ENCODE peak calls at places on chromosomes 1 and 21, in nine cellular contexts. D is NCI-H1092; N is nephron progenitor cell; P is natural killer cell; J is fibroblast of the aortic adventitia; I is HL-60; C is activated naive CD8-positive, alpha-beta T cell treated with anti-CD3 and anti-CD28 coated beads, Interleukin-2, amount 50 U/mL, for 24 hours; Y is Right ventricle myocardium superior; T is psoas muscle. W is an unnamed sample.
A peak's percentile ranks its signal among the peaks of the same experiment; 100 is the strongest.

GRCh38 chr21:44704636-44705001 is 6.8 kb downstream of the TSPEAR start:
- DNase-seq in C (no peak), T (no peak), Y (no peak), N (no peak), P (no peak), J (no peak), D (no peak), I (no peak), W (no peak)

GRCh38 chr1:66712819-66713218 is 39.4 kb upstream of the DYNLT5 start:
- DNase-seq in Y (no peak), N (no peak), I (no peak), T (no peak), D (no peak), C (no peak), P (no peak), J (no peak), W (no peak)

GRCh38 chr1:48223372-48224081 is 1.0 kb downstream of the SLC5A9 start:
- DNase-seq in C (no peak), D (no peak), I (no peak), N (no peak), J (no peak), Y (no peak), T (no peak), P (no peak), W (no peak)

GRCh38 chr1:54984126-54984842 is 3.9 kb downstream of the TMEM61 start:
- DNase-seq in T (no peak), P (no peak), N (peak; percentile 53), J (no peak), Y (no peak), D (peak; percentile 42), C (no peak), I (no peak), W (no peak)

GRCh38 chr1:87888456-87888855 is 559.8 kb downstream of the LMO4 start:
- DNase-seq in I (no peak), C (no peak), P (no peak), D (no peak), J (no peak), N (no peak), Y (no peak), T (no peak), W (no peak)

GRCh38 chr1:107220036-107220435 is 79.2 kb downstream of the NTNG1 start:
- DNase-seq in P (no peak), C (no peak), Y (no peak), J (no peak), D (no peak), I (no peak), T (no peak), N (no peak), W (no peak)

GRCh38 chr21:34889537-34890257 is 159.4 kb downstream of the RUNX1 start:
- DNase-seq in D (peak; percentile 47), J (peak; percentile 82), T (peak; percentile 84), I (peak; percentile 87), N (peak; percentile 81), Y (peak; percentile 87), C (peak; percentile 85), P (peak; percentile 77), W (peak; percentile 90)

GRCh38 chr21:33761104-33762036 is 119.1 kb downstream of the ITSN1 start:
- DNase-seq in D (no peak), J (peak; percentile 97), P (no peak), I (peak; percentile 51), Y (no peak), N (no peak), C (no peak), T (peak; percentile 19), W (no peak)

GRCh38 chr1:243391355-243391754 is 135.5 kb downstream of the SDCCAG8 start:
- DNase-seq in Y (no peak), N (no peak), I (no peak), P (no peak), T (no peak), C (no peak), J (no peak), D (no peak), W (no peak)

GRCh38 chr1:215844777-215845176 is 277.7 kb downstream of the KCTD3 start:
- DNase-seq in T (no peak), J (no peak), Y (no peak), N (no peak), P (no peak), C (no peak), I (no peak), D (no peak), W (no peak)

W was measured in neural progenitor cell.